ENCODE peak calls at places on chromosomes 6 and 20, in six cellular contexts. P is Peyer's patch, M is fibroblast of villous mesenchyme, N is right lobe of liver, K is GM06990, B is AG09309. R is an unnamed sample.

GRCh38 chr6:14165091-14165490 is 47.5 kb downstream of the CD83 start:
- DNase-seq in M (peak), P (no peak), B (peak), K (no peak), N (no peak), R (peak)

GRCh38 chr6:95519228-95520037 is 57.9 kb upstream of the MANEA start:
- DNase-seq in M (peak), N (peak), K (no peak), B (no peak), P (no peak), R (no peak)

GRCh38 chr20:13397300-13397724 is 176.2 kb downstream of the ISM1 start:
- DNase-seq in B (peak), P (no peak), K (no peak), M (no peak), N (no peak), R (peak)

GRCh38 chr6:151071295-151071694 is 168.5 kb upstream of the AKAP12 start:
- DNase-seq in M (peak), P (no peak), K (no peak), N (no peak), B (peak), R (peak)

GRCh38 chr6:158544428-158544827 is 15.5 kb upstream of the TMEM181 start:
- DNase-seq in M (no peak), N (no peak), K (no peak), B (no peak), P (no peak), R (no peak)

GRCh38 chr6:32854376-32855178 is 585 bp downstream of the PSMB9 start:
- DNase-seq in P (peak), N (no peak), M (peak), B (no peak), K (no peak), R (peak)

GRCh38 chr6:145290122-145290521 is 445.2 kb downstream of the EPM2A start:
- DNase-seq in B (no peak), P (no peak), N (no peak), K (no peak), M (no peak), R (no peak)

GRCh38 chr20:48294196-48294595 is 508.9 kb upstream of the SULF2 start:
- DNase-seq in N (no peak), B (no peak), K (no peak), P (no peak), M (no peak), R (peak)

GRCh38 chr20:51563597-51564332 is 21.2 kb upstream of the NFATC2 start:
- DNase-seq in P (peak), M (peak), K (no peak), B (peak), N (no peak), R (peak)
- H3K4me3 ChIP-seq in P (no peak), M (peak), K (no peak), B (no peak), N (no peak), R (peak)

GRCh38 chr20:1324598-1325172 is 4.3 kb downstream of the SDCBP2 start:
- DNase-seq in K (no peak), M (peak), B (no peak), N (no peak), P (peak), R (peak)

GRCh38 chr20:1326031-1326930 is 2.7 kb downstream of the SDCBP2 start:
- DNase-seq in P (no peak), B (no peak), M (peak), K (no peak), N (no peak), R (peak)

GRCh38 chr20:1323830-1324597 is 4.9 kb downstream of the SDCBP2 start:
- DNase-seq in B (no peak), P (peak), K (no peak), N (no peak), M (peak), R (no peak)

GRCh38 chr20:1327241-1327653 is 1.7 kb downstream of the SDCBP2 start:
- DNase-seq in B (no peak), M (peak), P (peak), K (no peak), N (no peak), R (peak)

DNA sequence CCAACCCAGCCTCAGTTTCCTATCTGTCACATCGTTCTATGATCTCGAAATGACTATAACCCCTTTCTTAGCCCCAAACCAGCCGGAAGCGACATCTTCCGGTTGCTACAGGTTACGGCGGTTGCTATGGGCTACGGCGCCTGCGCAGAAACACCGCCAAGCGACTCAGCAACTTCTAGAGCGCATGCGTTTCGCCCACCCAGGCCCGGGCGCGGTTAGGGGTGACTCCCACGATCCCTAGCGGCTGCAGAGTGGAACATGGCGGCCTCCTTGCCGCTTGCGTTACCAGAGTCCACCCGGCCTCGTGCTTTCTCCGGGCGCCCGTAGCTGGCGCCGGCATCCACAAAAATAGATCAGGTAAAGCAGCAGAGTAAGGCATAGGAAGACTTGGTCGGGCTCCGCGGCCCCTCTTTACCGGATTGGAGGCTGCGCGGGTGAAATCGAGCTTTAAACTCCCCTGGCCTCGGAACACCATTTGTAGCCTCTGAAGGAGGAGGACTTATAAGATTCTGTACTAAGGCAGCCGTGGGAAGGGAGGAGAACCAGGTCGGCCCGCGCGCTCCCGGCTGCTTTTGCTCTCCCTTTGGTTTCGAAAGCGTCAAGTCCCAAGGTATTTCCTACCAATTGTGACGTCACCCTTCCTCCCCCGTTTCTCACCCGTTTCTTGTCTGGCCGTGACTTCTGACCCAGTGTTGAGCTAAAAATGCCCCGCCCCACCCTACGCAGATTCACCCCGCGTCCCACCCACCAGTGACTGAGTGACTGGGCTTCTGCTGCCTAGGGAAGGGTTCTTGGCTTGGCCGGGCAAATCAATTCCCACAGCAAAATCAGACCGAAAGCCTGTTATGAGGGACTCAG is 3.5 kb downstream of the SDCBP2 start:
- DNase-seq in M (peak), P (peak), N (peak), K (peak), B (peak), R (peak)
- H3K4me3 ChIP-seq in M (peak), P (peak), N (peak), K (peak), B (peak), R (peak)

GRCh38 chr6:79947191-79948173 is at the start of gene ELOVL4:
- DNase-seq in P (peak), B (peak), K (peak), M (peak), N (peak), R (peak)
- H3K4me3 ChIP-seq in P (peak), B (peak), K (peak), M (peak), N (peak), R (peak)

DNA sequence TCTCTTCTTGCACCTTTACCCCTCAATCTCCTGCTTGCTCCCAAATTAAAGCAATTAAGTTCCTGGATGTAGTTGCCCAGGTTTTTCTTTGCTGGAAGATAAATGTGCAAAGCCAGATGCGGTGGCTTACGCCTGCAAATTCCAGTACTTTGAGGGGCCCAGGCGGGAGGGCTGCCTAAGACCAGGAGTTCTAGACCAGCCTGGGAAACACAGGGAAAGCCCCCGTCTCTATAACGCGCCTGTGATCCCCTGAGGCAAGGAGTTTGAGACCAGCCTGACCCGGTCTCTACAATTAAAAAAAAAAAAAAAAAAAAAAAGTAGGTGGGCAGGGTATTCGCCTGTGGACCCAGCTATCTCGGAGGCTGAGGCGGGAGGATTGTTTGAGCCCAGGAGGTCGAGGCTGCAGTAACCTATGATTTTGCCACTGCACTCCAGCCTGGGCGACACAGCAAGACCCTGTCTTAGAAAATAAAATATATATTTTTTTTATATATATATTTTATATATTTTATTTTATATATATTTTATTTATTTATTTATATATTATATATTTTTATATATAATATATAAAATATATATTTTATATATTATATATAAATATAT is 461 bp upstream of the DCDC2 start:
- DNase-seq in M (no peak), P (no peak), N (no peak), K (no peak), B (no peak), R (no peak)
- H3K4me3 ChIP-seq in M (peak), P (no peak), N (peak), K (peak), B (no peak), R (no peak)

GRCh38 chr6:110357298-110357695 is 852 bp downstream of the METTL24 start:
- DNase-seq in N (no peak), K (no peak), B (no peak), P (no peak), M (no peak), R (no peak)

GRCh38 chr6:110357696-110358535 is at the start of gene METTL24:
- DNase-seq in N (no peak), M (no peak), P (no peak), K (peak), B (no peak), R (no peak)

GRCh38 chr6:110355031-110355430 is 3.1 kb downstream of the METTL24 start:
- DNase-seq in N (no peak), K (no peak), P (no peak), M (no peak), B (no peak), R (no peak)

GRCh38 chr6:110355727-110356126 is 2.4 kb downstream of the METTL24 start:
- DNase-seq in M (no peak), P (no peak), N (no peak), B (no peak), K (no peak), R (no peak)

DNA sequence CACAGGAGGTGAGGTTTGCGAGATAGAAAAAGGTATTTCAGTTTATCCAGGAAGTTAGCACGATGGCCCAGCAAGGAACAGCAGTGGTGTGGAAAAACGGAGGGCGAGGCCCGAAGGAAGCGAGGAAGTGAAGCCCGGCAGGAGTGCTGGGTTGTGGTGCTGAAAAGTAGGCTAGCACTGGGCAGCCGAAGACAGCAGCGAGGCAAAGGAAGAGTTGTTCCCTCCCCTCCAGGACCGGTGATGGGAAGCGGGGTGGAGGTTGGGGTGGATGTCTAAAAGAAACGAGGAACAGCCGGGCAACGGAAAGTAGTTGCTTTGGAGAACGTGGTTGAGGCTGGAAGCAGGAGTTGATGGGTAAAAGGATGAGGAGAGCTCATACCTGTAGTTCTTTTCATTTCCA is 1.4 kb downstream of the METTL24 start:
- DNase-seq in M (no peak), B (no peak), N (no peak), K (no peak), P (no peak), R (no peak)
- H3K4me3 ChIP-seq in M (no peak), B (no peak), N (no peak), K (no peak), P (no peak), R (no peak)

GRCh38 chr6:17220511-17220910 is 60.6 kb upstream of the RBM24 start:
- DNase-seq in B (no peak), P (no peak), M (no peak), K (no peak), N (no peak), R (no peak)

GRCh38 chr6:17219098-17219497 is 62.1 kb upstream of the RBM24 start:
- DNase-seq in P (no peak), N (no peak), B (no peak), K (no peak), M (no peak), R (no peak)

GRCh38 chr6:17218023-17218748 is 63.0 kb upstream of the RBM24 start:
- DNase-seq in P (no peak), B (no peak), N (no peak), M (no peak), K (no peak), R (no peak)

GRCh38 chr6:17218749-17219093 is 62.4 kb upstream of the RBM24 start:
- DNase-seq in M (no peak), K (no peak), P (no peak), N (no peak), B (no peak), R (no peak)

GRCh38 chr6:17220040-17220439 is 61.1 kb upstream of the RBM24 start:
- DNase-seq in P (no peak), N (no peak), B (no peak), M (no peak), K (no peak), R (no peak)
- H3K4me3 ChIP-seq in P (no peak), N (no peak), B (no peak), M (no peak), K (no peak), R (no peak)

GRCh38 chr20:3222635-3223600 is 13.6 kb downstream of the ITPA start:
- DNase-seq in M (no peak), B (no peak), P (peak), N (no peak), K (peak), R (no peak)

GRCh38 chr20:3221398-3222226 is 12.3 kb downstream of the ITPA start:
- DNase-seq in N (no peak), P (no peak), B (no peak), M (no peak), K (no peak), R (no peak)

GRCh38 chr20:3213226-3213625 is 3.9 kb downstream of the ITPA start:
- DNase-seq in N (no peak), B (no peak), M (no peak), P (no peak), K (no peak), R (no peak)

GRCh38 chr20:3223937-3224680 is 14.8 kb downstream of the ITPA start:
- DNase-seq in P (no peak), B (no peak), N (no peak), K (no peak), M (no peak), R (no peak)

GRCh38 chr20:3218307-3218988 is 9.2 kb downstream of the ITPA start:
- DNase-seq in B (no peak), P (peak), K (peak), N (peak), M (peak), R (peak)
- H3K4me3 ChIP-seq in B (no peak), P (no peak), K (no peak), N (no peak), M (no peak), R (no peak)

DNA sequence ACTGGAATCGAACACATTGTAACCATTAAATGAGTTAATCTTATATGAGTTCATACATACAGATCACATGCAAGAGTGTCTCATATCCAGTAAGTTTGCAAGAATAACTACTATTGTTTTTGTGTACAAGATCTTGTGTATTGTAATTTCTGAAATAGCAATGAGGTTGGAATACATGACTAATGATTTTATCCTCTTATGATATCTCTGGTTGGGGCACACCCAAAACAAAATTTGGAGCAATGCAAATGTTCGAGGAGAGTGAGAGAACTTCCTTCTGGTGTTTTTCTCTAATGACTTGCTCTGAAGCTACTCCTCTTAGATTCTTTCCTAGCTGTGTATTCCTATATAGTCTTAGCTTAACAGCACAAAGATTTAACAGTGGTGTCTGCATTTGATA is 252.5 kb downstream of the LAMA2 start:
- DNase-seq in M (peak), P (no peak), K (no peak), N (no peak), B (no peak), R (no peak)
- H3K4me3 ChIP-seq in M (no peak), P (no peak), K (no peak), N (no peak), B (no peak), R (no peak)

DNA sequence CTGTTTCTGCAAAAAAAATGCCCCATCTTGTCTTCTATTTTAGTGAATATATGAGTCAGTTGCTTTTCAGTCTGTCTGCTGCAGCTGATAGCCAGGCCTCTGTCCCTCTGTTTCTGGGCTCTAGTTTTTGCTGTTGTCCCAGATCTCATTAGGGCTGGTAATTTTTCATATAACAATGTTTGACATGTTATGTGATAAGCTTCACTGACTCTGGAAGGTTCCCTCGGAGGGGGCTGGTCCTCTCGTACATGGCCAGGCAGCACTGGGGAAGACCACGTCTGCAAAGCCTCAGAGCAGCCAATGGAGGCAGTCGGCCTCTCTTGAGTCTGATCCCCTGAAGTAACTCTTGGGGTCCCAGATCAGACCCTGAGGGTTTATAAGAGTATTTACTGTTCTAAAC is 223.8 kb downstream of the THBS2 start:
- DNase-seq in P (no peak), B (no peak), M (no peak), N (no peak), K (no peak), R (no peak)
- H3K4me3 ChIP-seq in P (no peak), B (no peak), M (no peak), N (no peak), K (no peak), R (no peak)